ENCODE peak calls at places on chromosomes 16 and 17, in nine cellular contexts. K, X, I, S, N, P, R, Q and C are unnamed samples.

GRCh38 chr17:57675988-57676387 is 69.1 kb downstream of the CCDC182 start:
- DNase-seq in Q (peak; percentile 24), X (no peak), N (no peak), K (no peak), S (no peak), I (no peak), R (no peak), P (no peak), C (no peak)

GRCh38 chr17:6592193-6592592 is 35.8 kb upstream of the PITPNM3 start:
- DNase-seq in X (no peak), K (no peak), Q (no peak), S (no peak), N (no peak), P (no peak), I (no peak), R (no peak), C (no peak)

GRCh38 chr16:35523991-35524390 is 2064.6 kb downstream of the TP53TG3F start:
- DNase-seq in X (no peak), I (no peak), N (no peak), K (no peak), S (no peak), P (no peak), R (no peak), Q (no peak), C (no peak)

GRCh38 chr17:6575596-6575988 is 19.2 kb upstream of the PITPNM3 start:
- DNase-seq in N (no peak), K (no peak), R (no peak), S (no peak), X (no peak), I (no peak), Q (no peak), P (no peak), C (no peak)

GRCh38 chr17:61324540-61324868 is 75.1 kb upstream of the TBX2 start:
- DNase-seq in N (no peak), I (no peak), X (peak; percentile 67), S (no peak), R (no peak), Q (no peak), P (no peak), K (no peak), C (no peak)

GRCh38 chr16:82735696-82736095 is 108.9 kb downstream of the CDH13 start:
- DNase-seq in Q (no peak), I (no peak), K (peak; percentile 36), X (no peak), R (no peak), S (no peak), P (no peak), N (no peak), C (no peak)

GRCh38 chr16:22369221-22369811 is 5.1 kb downstream of the CDR2 start:
- DNase-seq in X (peak; percentile 69), P (no peak), S (no peak), N (no peak), R (no peak), I (no peak), Q (no peak), K (peak; percentile 51), C (no peak)

GRCh38 chr16:87163637-87164036 is 153.6 kb downstream of the C16orf95 start:
- DNase-seq in P (no peak), K (no peak), N (no peak), I (no peak), X (no peak), S (no peak), Q (no peak), R (no peak), C (no peak)

GRCh38 chr16:85220125-85220839 is 108.0 kb upstream of the CIBAR2 start:
- DNase-seq in S (peak; percentile 93), X (peak; percentile 88), I (no peak), Q (peak; percentile 79), P (peak; percentile 47), K (peak; percentile 85), R (no peak), N (peak; percentile 87), C (peak; percentile 83)

GRCh38 chr16:79171504-79172240 is 428.9 kb downstream of the MAF start:
- DNase-seq in P (peak; percentile 18), K (no peak), X (no peak), S (no peak), Q (no peak), I (no peak), R (no peak), N (peak; percentile 64), C (no peak)

GRCh38 chr17:3744032-3744431 is 20.3 kb downstream of the HASPIN start:
- DNase-seq in I (no peak), Q (no peak), X (peak; percentile 35), S (no peak), R (no peak), N (no peak), P (no peak), K (no peak), C (no peak)

GRCh38 chr17:68777243-68777855 is 176.2 kb upstream of the FAM20A start:
- DNase-seq in N (peak; percentile 39), I (no peak), Q (peak; percentile 48), S (peak; percentile 77), R (peak; percentile 17), P (peak; percentile 78), K (peak; percentile 75), X (peak; percentile 94), C (peak; percentile 35)

GRCh38 chr16:67378642-67379041 is 14.7 kb downstream of the TPPP3 start:
- DNase-seq in R (no peak), K (no peak), X (peak; percentile 44), Q (no peak), P (no peak), N (no peak), I (no peak), S (no peak), C (no peak)

GRCh38 chr17:33523577-33523981 is 230.5 kb upstream of the ASIC2 start:
- DNase-seq in I (no peak), X (no peak), Q (no peak), R (no peak), S (peak; percentile 74), N (no peak), P (no peak), K (no peak), C (no peak)

GRCh38 chr17:59451706-59452105 is 113.7 kb upstream of the DHX40 start:
- DNase-seq in S (no peak), K (no peak), R (no peak), Q (no peak), X (peak; percentile 83), P (no peak), N (no peak), I (no peak), C (no peak)

GRCh38 chr17:45342306-45342705 is 25.5 kb upstream of the MAP3K14 start:
- DNase-seq in P (no peak), X (no peak), Q (no peak), R (no peak), S (peak; percentile 48), I (no peak), N (no peak), K (no peak), C (no peak)

GRCh38 chr16:57462978-57463362 is 491 bp downstream of the POLR2C start:
- DNase-seq in P (no peak), K (no peak), Q (no peak), I (no peak), S (no peak), R (no peak), N (no peak), X (peak; percentile 38), C (no peak)

GRCh38 chr17:11499881-11500280 is 98.4 kb upstream of the DNAH9 start:
- DNase-seq in S (no peak), X (no peak), I (no peak), K (no peak), N (no peak), R (no peak), P (no peak), Q (no peak), C (no peak)

GRCh38 chr17:64387145-64387473 is 3.6 kb downstream of the PECAM1 start:
- DNase-seq in S (no peak), R (no peak), I (no peak), Q (no peak), K (no peak), P (no peak), N (no peak), X (no peak), C (no peak)

GRCh38 chr17:38589462-38590114 is 16.2 kb downstream of the SRCIN1 start:
- DNase-seq in N (no peak), Q (no peak), X (no peak), S (no peak), P (no peak), I (no peak), R (no peak), K (no peak), C (no peak)

GRCh38 chr17:74042744-74043486 is 160.6 kb upstream of the RPL38 start:
- DNase-seq in I (peak; percentile 11), Q (no peak), R (no peak), P (no peak), X (peak; percentile 32), K (no peak), S (peak; percentile 70), N (no peak), C (no peak)